ENCODE peak calls at places on chromosomes 3 and 15, in seven cellular contexts. F is PC-3; Q is psoas muscle; E is ovary; N is upper lobe of right lung; A is left ventricle myocardium inferior; H is CD8-positive, alpha-beta T cell. Y is an unnamed sample.
A peak's percentile ranks its signal among the peaks of the same experiment; 100 is the strongest.

GRCh38 chr3:188390775-188391443 is 237.0 kb downstream of the LPP start:
- DNase-seq in F (no peak), Q (no peak), E (no peak), N (no peak), A (no peak), H (no peak), Y (no peak)

GRCh38 chr15:31305375-31305774 is 21.3 kb upstream of the KLF13 start:
- DNase-seq in F (no peak), Q (no peak), E (no peak), N (peak; percentile 37), A (no peak), H (no peak), Y (no peak)

GRCh38 chr15:55893852-55894251 is 99.6 kb downstream of the NEDD4 start:
- DNase-seq in F (no peak), Q (no peak), E (no peak), N (no peak), A (no peak), H (no peak), Y (no peak)

GRCh38 chr3:181703701-181704420 is 7.9 kb upstream of the SOX2 start:
- DNase-seq in F (no peak), Q (no peak), E (no peak), N (no peak), A (no peak), H (no peak), Y (no peak)

GRCh38 chr15:33309602-33310276 is 1.0 kb upstream of the RYR3 start:
- DNase-seq in F (peak; percentile 11), Q (no peak), E (no peak), N (no peak), A (no peak), H (no peak), Y (peak; percentile 59)

GRCh38 chr3:153722157-153722556 is 399.0 kb upstream of the ARHGEF26 start:
- DNase-seq in F (no peak), Q (no peak), E (no peak), N (no peak), A (no peak), H (no peak), Y (no peak)

GRCh38 chr3:140273542-140274195 is 338.7 kb downstream of the CLSTN2 start:
- DNase-seq in F (no peak), Q (no peak), E (no peak), N (no peak), A (no peak), H (no peak), Y (no peak)

GRCh38 chr3:121871434-121871833 is 22.8 kb upstream of the SLC15A2 start:
- DNase-seq in F (no peak), Q (no peak), E (no peak), N (no peak), A (no peak), H (no peak), Y (no peak)

GRCh38 chr3:117553461-117553860 is 843.9 kb downstream of the TUSC7 start:
- DNase-seq in F (peak; percentile 25), Q (no peak), E (no peak), N (no peak), A (no peak), H (no peak), Y (no peak)

GRCh38 chr15:78629716-78630065 is 8.9 kb upstream of the CHRNA3 start:
- DNase-seq in F (no peak), Q (no peak), E (no peak), N (peak; percentile 58), A (no peak), H (no peak), Y (no peak)

GRCh38 chr3:160486459-160486869 is 36.9 kb upstream of the TRIM59 start:
- DNase-seq in F (peak; percentile 71), Q (no peak), E (no peak), N (no peak), A (no peak), H (no peak), Y (no peak)

GRCh38 chr3:197202694-197203093 is 95.7 kb downstream of the DLG1 start:
- DNase-seq in F (no peak), Q (no peak), E (no peak), N (no peak), A (no peak), H (no peak), Y (no peak)

GRCh38 chr3:176872771-176873209 is 324.5 kb downstream of the TBL1XR1 start:
- DNase-seq in F (peak; percentile 76), Q (no peak), E (peak; percentile 40), N (no peak), A (no peak), H (peak; percentile 62), Y (no peak)

GRCh38 chr3:185846041-185846440 is 21.2 kb upstream of the IGF2BP2 start:
- DNase-seq in F (no peak), Q (no peak), E (no peak), N (no peak), A (no peak), H (no peak), Y (no peak)

GRCh38 chr3:57792198-57792597 is 36.1 kb downstream of the SLMAP start:
- DNase-seq in F (no peak), Q (no peak), E (no peak), N (no peak), A (no peak), H (no peak), Y (no peak)

GRCh38 chr3:128112406-128112968 is 11.1 kb downstream of the RUVBL1 start:
- DNase-seq in F (peak; percentile 92), Q (no peak), E (no peak), N (no peak), A (no peak), H (peak; percentile 65), Y (no peak)

GRCh38 chr3:117722856-117723255 is 1013.3 kb downstream of the TUSC7 start:
- DNase-seq in F (no peak), Q (no peak), E (no peak), N (no peak), A (no peak), H (no peak), Y (no peak)

GRCh38 chr3:38136807-38137614 is at the start of gene ACAA1:
- DNase-seq in F (peak; percentile 99), Q (peak; percentile 100), E (peak; percentile 100), N (peak; percentile 100), A (peak; percentile 100), H (peak; percentile 97), Y (peak; percentile 100)

GRCh38 chr15:23687143-23687470 is at the start of gene NDN:
- DNase-seq in F (no peak), Q (peak; percentile 70), E (peak; percentile 62), N (peak; percentile 78), A (peak; percentile 45), H (no peak), Y (peak; percentile 34)

GRCh38 chr3:64954995-64955636 is 267.3 kb upstream of the ADAMTS9 start:
- DNase-seq in F (no peak), Q (no peak), E (peak; percentile 34), N (no peak), A (no peak), H (no peak), Y (no peak)

GRCh38 chr3:126025116-126025729 is 56.2 kb downstream of the ROPN1B start:
- DNase-seq in F (no peak), Q (no peak), E (no peak), N (peak; percentile 38), A (no peak), H (peak; percentile 40), Y (no peak)

GRCh38 chr3:183592820-183593219 is 37.3 kb upstream of the KLHL6 start:
- DNase-seq in F (no peak), Q (no peak), E (no peak), N (no peak), A (no peak), H (no peak), Y (no peak)

GRCh38 chr15:35854398-35854797 is 308.4 kb upstream of the DPH6 start:
- DNase-seq in F (no peak), Q (no peak), E (no peak), N (no peak), A (no peak), H (no peak), Y (no peak)

GRCh38 chr3:136957751-136958288 is at the start of gene IL20RB:
- DNase-seq in F (no peak), Q (no peak), E (no peak), N (no peak), A (no peak), H (no peak), Y (no peak)

GRCh38 chr15:38690737-38691332 is 126.2 kb upstream of the RASGRP1 start:
- DNase-seq in F (peak; percentile 84), Q (peak; percentile 53), E (peak; percentile 46), N (no peak), A (peak; percentile 17), H (peak; percentile 87), Y (peak; percentile 29)

GRCh38 chr3:195100903-195101591 is 169.9 kb downstream of the XXYLT1 start:
- DNase-seq in F (no peak), Q (no peak), E (no peak), N (peak; percentile 82), A (peak; percentile 80), H (no peak), Y (no peak)

GRCh38 chr3:58044656-58045055 is 36.4 kb downstream of the FLNB start:
- DNase-seq in F (no peak), Q (no peak), E (no peak), N (no peak), A (no peak), H (no peak), Y (no peak)

GRCh38 chr3:47664519-47664918 is 85.9 kb upstream of the CSPG5 start:
- DNase-seq in F (peak; percentile 43), Q (no peak), E (no peak), N (no peak), A (no peak), H (no peak), Y (no peak)
- TF ChIP-seq CTCF in F (peak; percentile 50), Q (peak; percentile 6), E (no peak), N (peak; percentile 28), A (peak; percentile 17), H (no peak), Y (no peak)

GRCh38 chr3:8499181-8499611 is 2.4 kb upstream of the LMCD1 start:
- DNase-seq in F (peak; percentile 68), Q (no peak), E (no peak), N (no peak), A (no peak), H (no peak), Y (no peak)
- H3K4me1 ChIP-seq in F (peaks cover 65% of the 10 kb centered on the region), Q (peaks cover 25% of the 10 kb centered on the region), E (peaks cover 9% of the 10 kb centered on the region), N (peaks cover 6% of the 10 kb centered on the region), A (peaks cover 54% of the 10 kb centered on the region), H (peaks cover 7% of the 10 kb centered on the region), Y (no peaks in the 10 kb centered on the region)

DNA sequence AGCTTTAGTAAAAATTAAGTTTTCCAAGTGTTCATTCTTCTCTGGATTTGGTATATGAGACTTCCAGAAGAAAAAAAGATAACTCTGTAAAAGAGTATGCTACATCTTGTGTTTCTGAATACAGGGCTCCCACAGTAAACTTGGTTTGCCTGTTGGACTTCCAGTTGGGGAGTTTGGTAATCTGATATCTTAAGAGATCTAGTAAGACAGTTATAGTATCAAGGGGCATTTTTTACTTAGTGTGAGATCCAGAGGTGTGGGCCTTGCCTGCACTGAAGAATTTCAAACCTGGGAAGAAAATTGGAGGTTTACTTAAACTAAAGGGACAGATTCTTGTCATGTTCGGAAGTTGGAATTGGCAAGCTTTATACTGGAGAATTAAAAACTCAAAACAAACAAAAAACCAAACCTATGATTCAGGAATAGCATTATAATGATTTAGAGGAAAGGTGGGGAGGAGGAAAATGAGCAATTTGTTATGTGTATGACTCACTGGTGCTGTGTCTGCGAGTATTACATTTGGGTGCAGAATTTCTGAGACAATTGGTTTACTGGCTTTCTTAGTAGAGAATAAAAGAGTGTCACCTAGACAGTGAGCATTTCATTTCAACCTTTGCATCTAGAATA is 58.9 kb upstream of the ULK4 start:
- DNase-seq in F (peak; percentile 93), Q (no peak), E (no peak), N (no peak), A (no peak), H (no peak), Y (no peak)
- TF ChIP-seq CTCF in F (no peak), Q (no peak), E (no peak), N (no peak), A (no peak), H (no peak), Y (no peak)

GRCh38 chr3:11283126-11283478 is 10.9 kb downstream of the ATG7 start:
- DNase-seq in F (no peak), Q (no peak), E (no peak), N (no peak), A (no peak), H (no peak), Y (no peak)
- H3K4me1 ChIP-seq in F (peaks cover 36% of the 10 kb centered on the region), Q (peaks cover 35% of the 10 kb centered on the region), E (peaks cover 13% of the 10 kb centered on the region), N (peaks cover 16% of the 10 kb centered on the region), A (peaks cover 41% of the 10 kb centered on the region), H (peaks cover 3% of the 10 kb centered on the region), Y (peaks cover 4% of the 10 kb centered on the region)